ENCODE peak calls at places on chromosomes 4 and X, in five cellular contexts. K is mammary epithelial cell, W is fibroblast of mammary gland, R is lung, Q is endodermal cell. L is an unnamed sample.

GRCh38 chrX:26597981-26598380 is 382.0 kb downstream of the MAGEB5 start:
- DNase-seq in K (peak), W (no peak), R (no peak), Q (no peak), L (peak)

GRCh38 chr4:119261986-119262385 is 49.5 kb downstream of the USP53 start:
- DNase-seq in K (no peak), W (no peak), R (no peak), Q (no peak), L (peak)

GRCh38 chr4:176498857-176499256 is 179.1 kb downstream of the SPCS3 start:
- DNase-seq in K (no peak), W (no peak), R (no peak), Q (no peak), L (peak)

GRCh38 chrX:12949927-12950656 is 24.8 kb upstream of the TMSB4X start:
- DNase-seq in K (peak), W (peak), R (peak), Q (no peak), L (peak)

GRCh38 chr4:79983431-79983830 is 89.6 kb downstream of the ANTXR2 start:
- DNase-seq in K (no peak), W (no peak), R (no peak), Q (no peak), L (no peak)

GRCh38 chr4:156931267-156931666 is 40.3 kb downstream of the PDGFC start:
- DNase-seq in K (peak), W (peak), R (no peak), Q (no peak), L (peak)

GRCh38 chr4:3375688-3376087 is 66.1 kb upstream of the HGFAC start:
- DNase-seq in K (peak), W (peak), R (no peak), Q (no peak), L (peak)

GRCh38 chrX:46686003-46686645 is 72.8 kb downstream of the SLC9A7 start:
- DNase-seq in K (peak), W (peak), R (no peak), Q (peak), L (peak)

GRCh38 chr4:6633091-6633906 is 7.2 kb upstream of the MRFAP1 start:
- DNase-seq in K (no peak), W (peak), R (no peak), Q (no peak), L (peak)

GRCh38 chr4:73508651-73509050 is 27.1 kb downstream of the AFM start:
- DNase-seq in K (no peak), W (no peak), R (no peak), Q (no peak), L (no peak)

GRCh38 chr4:1901127-1901526 is 29.9 kb downstream of the NSD2 start:
- DNase-seq in K (no peak), W (no peak), R (peak), Q (no peak), L (no peak)

GRCh38 chrX:78048036-78048435 is 56.0 kb upstream of the PGK1 start:
- DNase-seq in K (no peak), W (no peak), R (no peak), Q (no peak), L (no peak)

GRCh38 chrX:45007598-45007997 is 134.6 kb downstream of the KDM6A start:
- DNase-seq in K (no peak), W (no peak), R (no peak), Q (no peak), L (no peak)

GRCh38 chr4:18297684-18298083 is 276.1 kb upstream of the LCORL start:
- DNase-seq in K (no peak), W (no peak), R (no peak), Q (no peak), L (no peak)

GRCh38 chr4:73751166-73751565 is 10.8 kb downstream of the CXCL8 start:
- DNase-seq in K (no peak), W (no peak), R (no peak), Q (no peak), L (peak)

GRCh38 chr4:56907009-56907408 is 691 bp upstream of the REST start:
- DNase-seq in K (no peak), W (no peak), R (no peak), Q (peak), L (no peak)

GRCh38 chr4:134906404-134907023 is 704.9 kb upstream of the PABPC4L start:
- DNase-seq in K (no peak), W (no peak), R (no peak), Q (peak), L (peak)

GRCh38 chr4:89799071-89799470 is 37.9 kb downstream of the SNCA start:
- DNase-seq in K (no peak), W (no peak), R (no peak), Q (no peak), L (no peak)

GRCh38 chr4:150462743-150463142 is 119.2 kb upstream of the MAB21L2 start:
- DNase-seq in K (no peak), W (no peak), R (no peak), Q (no peak), L (no peak)

GRCh38 chrX:68710870-68711576 is 63.6 kb downstream of the STARD8 start:
- DNase-seq in K (peak), W (peak), R (no peak), Q (peak), L (peak)

GRCh38 chr4:164210377-164210776 is 543.6 kb upstream of the SMIM31 start:
- DNase-seq in K (no peak), W (no peak), R (no peak), Q (no peak), L (no peak)

GRCh38 chrX:15546745-15547144 is 46.1 kb downstream of the BMX start:
- DNase-seq in K (no peak), W (no peak), R (no peak), Q (no peak), L (no peak)

GRCh38 chrX:118603981-118604380 is 108.4 kb downstream of the DOCK11 start:
- DNase-seq in K (peak), W (peak), R (peak), Q (peak), L (peak)

GRCh38 chrX:100447563-100448397 is 37.7 kb upstream of the PCDH19 start:
- DNase-seq in K (peak), W (peak), R (peak), Q (peak), L (peak)

GRCh38 chr4:28518781-28519180 is 1658.1 kb downstream of the STIM2 start:
- DNase-seq in K (peak), W (peak), R (no peak), Q (no peak), L (peak)

GRCh38 chr4:2763511-2763967 is 7.4 kb upstream of the TNIP2 start:
- DNase-seq in K (no peak), W (peak), R (no peak), Q (no peak), L (peak)

GRCh38 chr4:101033986-101034385 is 313.3 kb downstream of the PPP3CA start:
- DNase-seq in K (no peak), W (no peak), R (no peak), Q (peak), L (no peak)

GRCh38 chr4:164229255-164229654 is 524.7 kb upstream of the SMIM31 start:
- DNase-seq in K (no peak), W (no peak), R (no peak), Q (no peak), L (no peak)

GRCh38 chr4:151304755-151305154 is 20.6 kb downstream of the SH3D19 start:
- DNase-seq in K (peak), W (peak), R (no peak), Q (peak), L (peak)

DNA sequence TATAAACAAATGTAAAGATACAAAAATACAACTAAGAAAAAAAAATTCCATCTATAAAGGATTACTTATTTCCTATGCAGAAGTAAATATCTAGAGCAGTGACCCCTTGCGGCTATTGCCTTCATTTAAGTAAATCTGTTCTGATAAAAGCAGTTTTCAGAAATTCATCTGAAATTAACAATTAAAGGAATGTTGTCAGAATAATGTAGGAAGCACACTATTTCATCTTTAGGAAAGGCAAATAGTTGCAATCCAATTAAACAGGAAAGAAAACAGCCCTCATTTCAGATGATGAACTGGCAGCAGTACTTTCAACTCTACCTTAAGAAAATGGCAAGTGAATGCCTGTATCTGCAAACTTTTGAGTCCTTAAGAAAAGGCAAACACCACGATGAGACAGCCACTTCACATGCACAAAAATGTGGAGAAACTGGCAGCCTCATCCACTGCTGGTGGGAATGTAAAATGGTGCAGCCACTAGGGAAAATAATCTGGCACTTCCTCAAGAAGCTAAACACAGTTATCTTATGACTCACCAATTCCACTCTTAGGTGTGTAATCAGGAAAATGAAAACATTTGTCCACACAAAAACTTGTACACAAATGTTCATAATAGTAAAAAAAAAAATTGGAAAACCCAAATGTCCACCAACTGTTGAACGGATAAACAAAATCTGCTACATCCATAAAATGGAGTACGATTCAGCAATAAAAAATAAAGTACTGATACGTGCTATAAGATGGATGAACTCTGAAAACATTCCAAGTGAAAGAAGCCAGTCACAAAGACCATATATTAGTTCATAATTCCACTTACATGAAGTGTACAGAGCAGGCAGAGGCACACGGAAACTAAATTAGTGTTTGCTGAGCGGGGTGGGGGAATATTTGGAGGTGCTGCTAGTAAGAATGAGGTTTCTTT is 2.0 kb upstream of the THAP9 start:
- DNase-seq in K (peak), W (peak), R (peak), Q (no peak), L (peak)
- TF ChIP-seq CTCF in K (peak), W (peak), R (peak), Q (peak), L (peak)

DNA sequence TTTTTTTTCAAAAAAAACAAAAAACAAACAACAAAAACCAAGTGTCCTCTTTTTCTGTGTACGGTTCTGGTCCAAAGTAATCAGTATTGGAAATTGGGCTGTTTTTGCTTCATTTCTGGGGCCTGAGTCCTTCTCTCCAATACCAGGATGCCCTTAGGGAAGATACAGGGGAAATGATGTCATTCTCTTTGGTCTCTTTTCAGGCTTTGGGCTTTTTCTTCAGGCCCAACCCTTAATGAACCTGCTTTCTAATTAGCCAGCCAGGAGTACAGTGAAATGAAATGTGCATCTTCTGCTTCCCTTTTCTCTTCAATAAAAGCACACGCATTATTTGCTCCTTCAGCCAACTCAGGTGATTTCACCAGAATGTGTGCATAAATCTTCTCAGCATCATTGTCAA is 52.6 kb upstream of the RBPJ start:
- DNase-seq in K (no peak), W (no peak), R (no peak), Q (no peak), L (no peak)
- TF ChIP-seq CTCF in K (no peak), W (no peak), R (no peak), Q (no peak), L (no peak)

GRCh38 chrX:106220177-106220576 is 52.1 kb downstream of the PWWP3B start:
- DNase-seq in K (no peak), W (no peak), R (no peak), Q (no peak), L (peak)
- TF ChIP-seq CTCF in K (peak), W (peak), R (no peak), Q (peak), L (peak)

GRCh38 chr4:45946699-45947098 is 177.2 kb downstream of the GABRG1 start:
- DNase-seq in K (peak), W (no peak), R (no peak), Q (no peak), L (no peak)

GRCh38 chr4:45939056-45939455 is 184.8 kb downstream of the GABRG1 start:
- DNase-seq in K (no peak), W (no peak), R (no peak), Q (no peak), L (no peak)

DNA sequence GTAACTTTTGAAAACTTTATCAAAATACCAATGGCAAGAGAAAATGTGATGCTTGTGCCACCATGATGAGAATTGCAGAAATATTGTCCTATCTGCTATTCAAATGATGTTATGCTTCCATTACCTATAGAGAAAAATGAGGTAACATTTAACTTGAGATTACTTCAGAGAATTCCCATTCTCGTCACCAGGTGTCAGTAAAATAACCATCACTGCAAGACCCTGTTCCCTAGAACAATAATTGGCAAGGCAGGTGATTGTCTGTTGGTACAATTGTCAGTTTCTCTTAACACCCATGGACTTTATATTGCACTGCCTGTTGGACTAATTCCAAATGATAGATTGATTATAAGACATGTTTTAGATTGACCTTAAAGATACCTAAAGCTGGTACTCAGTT is 179.9 kb downstream of the GABRG1 start:
- DNase-seq in K (peak), W (no peak), R (no peak), Q (no peak), L (no peak)
- TF ChIP-seq CTCF in K (peak), W (no peak), R (no peak), Q (peak), L (no peak)

GRCh38 chr4:113718252-113718651 is 43.3 kb downstream of the CAMK2D start:
- DNase-seq in K (no peak), W (no peak), R (no peak), Q (no peak), L (no peak)
- TF ChIP-seq CTCF in K (no peak), W (no peak), R (no peak), Q (no peak), L (no peak)

DNA sequence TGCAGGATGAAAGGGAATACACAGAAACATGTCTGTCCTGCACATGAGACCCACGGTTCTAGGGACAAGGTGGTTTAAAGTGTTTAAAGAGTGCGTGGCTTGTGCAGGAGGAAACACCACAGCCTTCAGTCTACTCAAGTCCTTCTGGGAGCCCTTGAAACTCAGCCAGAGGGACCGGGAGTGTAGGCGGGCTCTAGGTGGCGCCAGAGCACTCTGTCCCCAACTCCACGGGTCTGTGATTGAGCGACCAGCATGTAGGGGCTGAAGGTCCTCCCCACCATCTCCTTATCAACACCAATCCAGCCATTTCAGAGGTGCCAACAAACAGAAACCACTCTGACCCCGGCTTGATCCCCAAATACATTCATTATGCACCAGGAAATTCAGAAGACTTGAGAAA is 82.0 kb upstream of the CLDN34 start:
- DNase-seq in K (no peak), W (peak), R (peak), Q (peak), L (peak)
- TF ChIP-seq CTCF in K (peak), W (peak), R (peak), Q (peak), L (peak)

L was measured in cardiac fibroblast.